ENCODE peak calls at places on chromosomes 5 and 9, in nine cellular contexts. L is breast epithelium, V is OCI-LY7, U is heart right ventricle, O is fibroblast of mammary gland, A is keratinocyte, P is sigmoid colon, X is transverse colon, Q is tibial nerve. B is an unnamed sample.

GRCh38 chr5:175731172-175731571 is 73.3 kb downstream of the HRH2 start:
- DNase-seq in P (peak; percentile 53), O (no peak), Q (no peak), X (no peak), V (no peak), L (no peak), A (no peak), U (no peak), B (no peak)

GRCh38 chr5:169875091-169875727 is 105.1 kb downstream of the INSYN2B start:
- DNase-seq in P (no peak), Q (peak; percentile 56), L (no peak), A (no peak), O (peak; percentile 72), V (no peak), U (no peak), X (no peak), B (no peak)

GRCh38 chr9:134853893-134854292 is 26.7 kb upstream of the FCN2 start:
- DNase-seq in U (no peak), L (no peak), O (no peak), P (no peak), A (no peak), Q (no peak), X (no peak), V (no peak), B (no peak)

GRCh38 chr9:16221822-16222547 is 648.5 kb downstream of the BNC2 start:
- DNase-seq in A (no peak), P (no peak), U (no peak), O (peak; percentile 91), X (no peak), L (no peak), V (no peak), Q (no peak), B (no peak)

GRCh38 chr9:37415011-37415719 is 7.3 kb upstream of the GRHPR start:
- DNase-seq in P (peak; percentile 83), X (peak; percentile 78), U (peak; percentile 61), O (peak; percentile 71), V (peak; percentile 92), Q (peak; percentile 77), L (peak; percentile 34), A (no peak), B (no peak)

GRCh38 chr5:56501949-56502557 is 268.9 kb upstream of the ANKRD55 start:
- DNase-seq in V (peak; percentile 26), A (no peak), U (no peak), Q (no peak), O (no peak), P (no peak), X (no peak), L (no peak), B (no peak)

GRCh38 chr5:17895296-17896058 is 261.2 kb downstream of the TAF11L14 start:
- DNase-seq in Q (no peak), U (no peak), V (no peak), L (no peak), A (peak; percentile 17), O (peak; percentile 62), X (no peak), P (no peak), B (no peak)

GRCh38 chr9:14097215-14097614 is 216.7 kb downstream of the NFIB start:
- DNase-seq in Q (no peak), U (peak; percentile 32), V (no peak), L (no peak), A (no peak), X (no peak), P (no peak), O (peak; percentile 31), B (no peak)

GRCh38 chr9:23538060-23538387 is 288.0 kb downstream of the ELAVL2 start:
- DNase-seq in U (no peak), A (no peak), P (no peak), V (no peak), X (no peak), O (no peak), Q (no peak), L (no peak), B (no peak)

GRCh38 chr5:131019601-131020315 is 145.3 kb downstream of the HINT1 start:
- DNase-seq in A (no peak), P (no peak), O (no peak), L (no peak), U (no peak), X (peak; percentile 81), V (peak; percentile 12), Q (no peak), B (no peak)

GRCh38 chr5:180808461-180809000 is 5.9 kb upstream of the MGAT1 start:
- DNase-seq in P (peak; percentile 58), A (no peak), X (peak; percentile 20), Q (no peak), L (no peak), U (peak; percentile 4), V (no peak), O (no peak), B (no peak)

GRCh38 chr9:119675951-119676350 is 306.7 kb upstream of the BRINP1 start:
- DNase-seq in U (no peak), P (no peak), A (no peak), Q (no peak), V (no peak), L (no peak), O (no peak), X (no peak), B (no peak)

GRCh38 chr9:105901514-105902109 is 207.3 kb downstream of the TMEM38B start:
- DNase-seq in O (peak; percentile 25), Q (no peak), U (peak; percentile 13), L (no peak), A (no peak), P (no peak), V (peak; percentile 16), X (no peak), B (no peak)

GRCh38 chr5:127960126-127960744 is 123.3 kb upstream of the SLC12A2 start:
- DNase-seq in O (peak; percentile 16), V (no peak), X (no peak), A (no peak), U (no peak), L (no peak), P (no peak), Q (no peak), B (no peak)

GRCh38 chr5:149421834-149422233 is 42.7 kb upstream of the IL17B start:
- DNase-seq in Q (no peak), A (no peak), O (peak; percentile 79), U (no peak), L (no peak), X (no peak), V (no peak), P (no peak), B (no peak)

GRCh38 chr9:81619353-81620008 is 69.9 kb downstream of the TLE1 start:
- DNase-seq in L (no peak), U (no peak), P (no peak), X (no peak), O (peak; percentile 87), Q (no peak), V (no peak), A (no peak), B (no peak)

GRCh38 chr5:76601470-76601869 is 21.7 kb downstream of the F2RL2 start:
- DNase-seq in U (peak; percentile 57), Q (peak; percentile 64), O (peak; percentile 81), P (no peak), X (no peak), L (no peak), A (peak; percentile 13), V (peak; percentile 73), B (no peak)

GRCh38 chr5:102797485-102797884 is 42.4 kb downstream of the PAM start:
- DNase-seq in O (no peak), U (no peak), L (no peak), Q (no peak), A (no peak), P (no peak), V (no peak), X (no peak), B (no peak)
- H3K4me3 ChIP-seq in O (no peak overlapping the region), U (no peak overlapping the region), L (no peak overlapping the region), Q (no peak overlapping the region), A (no peak overlapping the region), P (no peak overlapping the region), V (no peak overlapping the region), X (no peak overlapping the region), B (no peak overlapping the region)

DNA sequence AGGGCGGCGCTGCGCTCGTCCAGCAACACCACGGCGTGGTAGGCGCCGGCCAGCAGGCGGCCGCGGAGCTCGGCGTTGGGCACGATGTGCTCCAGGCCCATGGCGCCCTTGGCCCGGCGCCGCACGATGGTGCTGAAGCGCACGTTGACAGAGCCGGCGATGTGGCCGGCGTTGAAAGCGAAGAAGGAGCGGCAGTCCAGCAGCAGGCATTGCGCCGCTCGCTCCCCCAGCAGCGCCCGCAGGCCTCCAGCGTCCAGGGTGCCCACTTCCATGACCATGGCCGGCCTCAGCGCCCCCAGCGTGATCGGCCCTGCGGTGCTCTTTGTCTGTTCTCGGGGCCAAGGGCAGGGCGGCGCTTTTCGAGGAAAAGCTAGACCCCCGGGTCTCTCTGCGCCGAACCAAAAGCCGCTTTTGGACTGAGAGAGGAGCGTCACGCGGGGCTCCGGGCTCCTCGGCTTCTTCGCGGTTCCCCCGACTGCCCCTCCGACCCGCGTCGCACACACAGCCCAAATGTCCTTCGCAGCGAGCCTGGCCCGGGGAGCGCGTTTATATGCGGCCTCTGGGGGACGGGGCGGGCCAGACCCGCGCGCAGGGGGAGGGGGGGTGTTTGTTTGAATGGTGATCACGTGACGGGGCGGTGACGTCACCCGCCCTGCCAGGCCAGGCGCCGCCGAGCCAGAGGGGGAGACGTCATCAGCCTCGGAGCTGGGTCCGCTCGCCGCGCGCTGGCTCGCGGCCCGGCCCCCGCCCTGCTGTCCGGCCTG is at the start of gene DUSP1:
- DNase-seq in U (peak; percentile 99), P (peak; percentile 100), V (peak; percentile 93), O (peak; percentile 96), Q (peak; percentile 100), L (peak; percentile 99), X (peak; percentile 99), A (peak; percentile 81), B (no peak)
- TF ChIP-seq CTCF in U (peak; percentile 55), P (no peak), V (peak; percentile 59), O (no peak), Q (peak; percentile 84), L (peak; percentile 47), X (peak; percentile 44), A (peak; percentile 38), B (no peak)

DNA sequence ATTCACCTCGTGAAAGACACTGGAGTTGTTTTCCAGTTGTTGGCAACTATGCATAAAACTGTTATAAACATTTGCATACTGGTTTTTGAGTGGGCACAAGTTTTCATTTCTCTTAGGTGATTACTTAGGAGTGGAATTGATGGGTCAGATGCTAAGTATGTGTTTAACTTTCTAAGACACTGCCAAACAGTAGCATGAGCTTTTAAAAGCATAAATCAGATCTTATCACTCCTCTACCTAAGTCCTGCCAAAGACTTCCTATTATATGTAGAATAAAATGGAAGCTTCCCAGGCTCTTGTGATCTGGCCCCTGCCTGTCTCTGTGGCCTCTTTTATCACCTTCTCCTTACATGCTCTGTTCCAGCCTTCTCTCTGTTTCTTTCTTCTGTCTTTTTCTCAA is 72.6 kb downstream of the SH3RF2 start:
- DNase-seq in L (no peak), O (no peak), A (no peak), X (no peak), V (no peak), P (no peak), Q (no peak), U (no peak), B (no peak)
- H3K4me3 ChIP-seq in L (no peak overlapping the region), O (no peak overlapping the region), A (no peak overlapping the region), X (no peak overlapping the region), V (no peak overlapping the region), P (no peak overlapping the region), Q (no peak overlapping the region), U (no peak overlapping the region), B (no peak overlapping the region)

GRCh38 chr5:4640793-4641192 is 499.3 kb upstream of the ADAMTS16 start:
- DNase-seq in P (no peak), V (no peak), O (no peak), A (no peak), Q (no peak), L (no peak), U (no peak), X (no peak), B (peak; percentile 45)
- TF ChIP-seq CTCF in P (no peak), V (no peak), O (no peak), A (no peak), Q (no peak), L (no peak), U (no peak), X (no peak), B (peak; percentile 70)

GRCh38 chr5:116652196-116652729 is 77.6 kb upstream of the SEMA6A start:
- DNase-seq in L (peak; percentile 82), Q (peak; percentile 80), X (no peak), U (peak; percentile 76), V (no peak), A (peak; percentile 21), P (peak; percentile 72), O (peak; percentile 62), B (peak; percentile 44)
- H3K4me3 ChIP-seq in L (no peak overlapping the region), Q (no peak overlapping the region), X (no peak overlapping the region), U (no peak overlapping the region), V (no peak overlapping the region), A (no peak overlapping the region), P (no peak overlapping the region), O (no peak overlapping the region), B (no peak overlapping the region)